ENCODE peak calls at places on chromosome 10, in five cellular contexts. B, U, X, K and I are unnamed samples.

GRCh38 chr10:62912086-62912485 is 95.9 kb upstream of the EGR2 start:
- DNase-seq in B (no peak), U (no peak), X (no peak), K (no peak), I (no peak)

GRCh38 chr10:124150189-124150806 is 56.9 kb upstream of the CHST15 start:
- DNase-seq in B (no peak), U (no peak), X (no peak), K (no peak), I (no peak)

GRCh38 chr10:2839081-2839725 is 228.1 kb upstream of the PFKP start:
- DNase-seq in B (no peak), U (peak; percentile 28), X (peak; percentile 49), K (peak; percentile 44), I (peak; percentile 59)

GRCh38 chr10:4867520-4868356 is 41.7 kb downstream of the AKR1E2 start:
- DNase-seq in B (no peak), U (no peak), X (no peak), K (peak; percentile 95), I (peak; percentile 70)

GRCh38 chr10:118957966-118958365 is 71.5 kb upstream of the NANOS1 start:
- DNase-seq in B (no peak), U (no peak), X (no peak), K (no peak), I (no peak)

GRCh38 chr10:51137741-51138529 is 63.6 kb downstream of the PRKG1 start:
- DNase-seq in B (no peak), U (peak; percentile 54), X (no peak), K (peak; percentile 0), I (no peak)

GRCh38 chr10:14182781-14183180 is 147.9 kb downstream of the FRMD4A start:
- DNase-seq in B (no peak), U (no peak), X (no peak), K (no peak), I (no peak)

GRCh38 chr10:69527961-69528360 is 45.3 kb downstream of the NEUROG3 start:
- DNase-seq in B (no peak), U (no peak), X (no peak), K (no peak), I (no peak)

GRCh38 chr10:101053516-101053915 is 8.3 kb upstream of the KAZALD1 start:
- DNase-seq in B (no peak), U (no peak), X (no peak), K (no peak), I (no peak)